ENCODE peak calls at places on chromosomes 11 and 22, in six cellular contexts. J, W, F, P, Q and B are unnamed samples.

GRCh38 chr22:35425971-35426800 is 26.2 kb downstream of the MCM5 start:
- DNase-seq in J (no peak), W (no peak), F (no peak), P (no peak), Q (peak), B (no peak)

GRCh38 chr22:45478108-45478771 is 24.4 kb upstream of the FBLN1 start:
- DNase-seq in J (no peak), W (peak), F (no peak), P (no peak), Q (no peak), B (no peak)

GRCh38 chr11:101686514-101686913 is 102.7 kb upstream of the TRPC6 start:
- DNase-seq in J (no peak), W (peak), F (no peak), P (no peak), Q (no peak), B (no peak)

GRCh38 chr22:44353063-44353440 is 40.3 kb upstream of the SHISAL1 start:
- DNase-seq in J (no peak), W (no peak), F (no peak), P (no peak), Q (no peak), B (peak)

GRCh38 chr11:1341928-1342524 is 32.6 kb upstream of the TOLLIP start:
- DNase-seq in J (no peak), W (peak), F (peak), P (no peak), Q (no peak), B (no peak)

GRCh38 chr11:62601114-62601363 is 626 bp downstream of the MTA2 start:
- DNase-seq in J (no peak), W (no peak), F (no peak), P (peak), Q (no peak), B (no peak)

GRCh38 chr11:206516-207212 is 535 bp downstream of the BET1L start:
- DNase-seq in J (peak), W (peak), F (no peak), P (no peak), Q (no peak), B (no peak)

GRCh38 chr22:17198188-17199130 is 20.8 kb downstream of the ADA2 start:
- DNase-seq in J (no peak), W (no peak), F (no peak), P (no peak), Q (peak), B (peak)

GRCh38 chr11:90223248-90223585 is 368 bp upstream of the CHORDC1 start:
- DNase-seq in J (no peak), W (no peak), F (peak), P (no peak), Q (no peak), B (no peak)

GRCh38 chr11:72782081-72782920 is 11.5 kb downstream of the STARD10 start:
- DNase-seq in J (no peak), W (no peak), F (no peak), P (no peak), Q (peak), B (no peak)

GRCh38 chr11:134562941-134563471 is 151.0 kb upstream of the B3GAT1 start:
- DNase-seq in J (peak), W (no peak), F (no peak), P (no peak), Q (no peak), B (peak)

GRCh38 chr22:48702573-48703264 is 1125.0 kb downstream of the BRD1 start:
- DNase-seq in J (no peak), W (no peak), F (no peak), P (no peak), Q (no peak), B (no peak)

GRCh38 chr11:69918938-69919650 is 99.9 kb upstream of the FGF3 start:
- DNase-seq in J (peak), W (peak), F (peak), P (peak), Q (peak), B (peak)

GRCh38 chr11:116851631-116852030 is 14.2 kb upstream of the APOA1 start:
- DNase-seq in J (no peak), W (no peak), F (no peak), P (peak), Q (no peak), B (no peak)

GRCh38 chr22:21043856-21044535 is 1.8 kb upstream of the LRRC74B start:
- DNase-seq in J (no peak), W (no peak), F (no peak), P (no peak), Q (no peak), B (no peak)

GRCh38 chr11:114399903-114400221 is 449 bp downstream of the C11orf71 start:
- DNase-seq in J (peak), W (peak), F (no peak), P (no peak), Q (peak), B (peak)

GRCh38 chr22:31243339-31244043 is 31.4 kb downstream of the LIMK2 start:
- DNase-seq in J (no peak), W (no peak), F (no peak), P (no peak), Q (no peak), B (no peak)